ENCODE peak calls at places on chromosomes 3 and 15, in eight cellular contexts. A is colonic mucosa, I is esophagus squamous epithelium, T is ascending aorta, S is psoas muscle, Q is H9, W is cardiac muscle cell, O is breast epithelium. L is an unnamed sample.
A peak's percentile ranks its signal among the peaks of the same experiment; 100 is the strongest.

GRCh38 chr3:17006143-17006839 is 121.5 kb downstream of the PLCL2 start:
- DNase-seq in A (no peak), I (no peak), T (no peak), S (no peak), Q (no peak), W (no peak), O (no peak), L (no peak)

GRCh38 chr3:161475905-161476304 is 20.7 kb upstream of the OTOL1 start:
- DNase-seq in A (no peak), I (no peak), T (no peak), S (no peak), Q (no peak), W (peak; percentile 16), O (no peak), L (no peak)

GRCh38 chr3:7546219-7546618 is 685.3 kb downstream of the GRM7 start:
- DNase-seq in A (no peak), I (no peak), T (no peak), S (no peak), Q (no peak), W (peak; percentile 11), O (no peak), L (no peak)

GRCh38 chr3:39287216-39287858 is 7.5 kb upstream of the CX3CR1 start:
- DNase-seq in A (no peak), I (no peak), T (no peak), S (no peak), Q (no peak), W (no peak), O (no peak), L (no peak)

GRCh38 chr3:31968391-31968926 is 12.6 kb downstream of the OSBPL10 start:
- DNase-seq in A (no peak), I (no peak), T (no peak), S (no peak), Q (no peak), W (no peak), O (no peak), L (no peak)

GRCh38 chr3:181838940-181839914 is 127.5 kb downstream of the SOX2 start:
- DNase-seq in A (no peak), I (no peak), T (no peak), S (no peak), Q (no peak), W (no peak), O (no peak), L (no peak)

GRCh38 chr15:34325368-34325767 is 12.2 kb downstream of the SLC12A6 start:
- DNase-seq in A (no peak), I (no peak), T (no peak), S (no peak), Q (no peak), W (no peak), O (no peak), L (no peak)

GRCh38 chr15:77499087-77499765 is 78.5 kb downstream of the HMG20A start:
- DNase-seq in A (no peak), I (no peak), T (no peak), S (no peak), Q (no peak), W (no peak), O (no peak), L (no peak)

GRCh38 chr3:185558395-185558794 is 6.0 kb upstream of the LIPH start:
- DNase-seq in A (peak; percentile 89), I (no peak), T (no peak), S (no peak), Q (no peak), W (no peak), O (peak; percentile 72), L (peak; percentile 85)

GRCh38 chr3:56154297-56154696 is 314.0 kb downstream of the ERC2 start:
- DNase-seq in A (no peak), I (no peak), T (no peak), S (no peak), Q (no peak), W (no peak), O (no peak), L (no peak)

GRCh38 chr15:70210538-70210937 is 112.8 kb upstream of the TLE3 start:
- DNase-seq in A (no peak), I (no peak), T (no peak), S (no peak), Q (peak; percentile 28), W (no peak), O (no peak), L (no peak)
- TF ChIP-seq CTCF in A (no peak), I (no peak), T (no peak), S (no peak), Q (peak; percentile 47), W (peak; percentile 5), O (no peak), L (no peak)

DNA sequence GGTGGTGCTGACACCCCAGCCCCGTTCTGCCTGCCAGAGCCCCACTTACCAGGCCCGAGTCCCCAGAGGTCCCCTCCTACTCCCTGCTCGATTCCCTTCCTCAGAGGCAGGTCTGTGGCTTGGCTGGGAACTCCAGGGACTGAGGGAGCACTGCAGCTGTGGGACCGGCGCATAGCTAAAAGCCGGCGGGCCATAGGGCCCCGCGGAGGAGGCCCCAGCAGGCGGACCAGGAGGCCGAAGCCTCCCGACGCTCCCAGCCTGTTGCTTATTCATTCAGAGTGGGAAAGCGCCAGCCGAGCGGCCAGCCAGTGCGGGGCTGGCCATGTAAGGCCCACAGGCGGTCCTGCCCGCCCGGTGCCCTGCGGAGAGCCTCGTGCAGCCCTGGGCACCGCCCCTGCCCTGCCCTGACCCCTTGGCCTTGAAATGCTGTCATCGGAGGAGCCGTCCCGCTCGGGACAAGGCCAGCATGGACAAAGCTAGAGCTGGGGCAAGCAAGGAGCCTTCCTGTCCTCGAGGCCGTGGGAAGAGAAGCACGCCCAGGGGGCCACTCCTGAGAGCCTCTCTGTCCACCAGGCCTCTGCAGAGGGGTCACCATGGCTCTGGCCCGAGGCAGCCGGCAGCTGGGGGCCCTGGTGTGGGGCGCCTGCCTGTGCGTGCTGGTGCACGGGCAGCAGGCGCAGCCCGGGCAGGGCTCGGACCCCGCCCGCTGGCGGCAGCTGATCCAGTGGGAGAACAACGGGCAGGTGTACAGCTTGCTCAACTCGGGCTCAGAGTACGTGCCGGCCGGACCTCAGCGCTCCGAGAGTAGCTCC is at the start of gene LOXL1:
- DNase-seq in A (peak; percentile 56), I (no peak), T (peak; percentile 44), S (peak; percentile 80), Q (peak; percentile 80), W (peak; percentile 84), O (peak; percentile 44), L (peak; percentile 72)
- H3K4me1 ChIP-seq in A (no peaks in the 10 kb centered on the region), I (peaks cover 59% of the 10 kb centered on the region), T (peaks cover 64% of the 10 kb centered on the region), S (peaks cover 42% of the 10 kb centered on the region), Q (peaks cover 21% of the 10 kb centered on the region), W (peaks cover 39% of the 10 kb centered on the region), O (peaks cover 34% of the 10 kb centered on the region), L (peaks cover 19% of the 10 kb centered on the region)

GRCh38 chr3:126570103-126570541 is 11.4 kb upstream of the C3orf22 start:
- DNase-seq in A (no peak), I (no peak), T (no peak), S (no peak), Q (peak; percentile 41), W (no peak), O (no peak), L (no peak)

GRCh38 chr3:126569390-126569975 is 10.8 kb upstream of the C3orf22 start:
- DNase-seq in A (no peak), I (no peak), T (no peak), S (no peak), Q (no peak), W (no peak), O (no peak), L (no peak)

GRCh38 chr3:126568776-126569342 is 10.1 kb upstream of the C3orf22 start:
- DNase-seq in A (no peak), I (no peak), T (no peak), S (no peak), Q (peak; percentile 21), W (no peak), O (no peak), L (no peak)

GRCh38 chr3:126571078-126571477 is 12.3 kb upstream of the C3orf22 start:
- DNase-seq in A (no peak), I (no peak), T (no peak), S (no peak), Q (no peak), W (no peak), O (no peak), L (no peak)

DNA sequence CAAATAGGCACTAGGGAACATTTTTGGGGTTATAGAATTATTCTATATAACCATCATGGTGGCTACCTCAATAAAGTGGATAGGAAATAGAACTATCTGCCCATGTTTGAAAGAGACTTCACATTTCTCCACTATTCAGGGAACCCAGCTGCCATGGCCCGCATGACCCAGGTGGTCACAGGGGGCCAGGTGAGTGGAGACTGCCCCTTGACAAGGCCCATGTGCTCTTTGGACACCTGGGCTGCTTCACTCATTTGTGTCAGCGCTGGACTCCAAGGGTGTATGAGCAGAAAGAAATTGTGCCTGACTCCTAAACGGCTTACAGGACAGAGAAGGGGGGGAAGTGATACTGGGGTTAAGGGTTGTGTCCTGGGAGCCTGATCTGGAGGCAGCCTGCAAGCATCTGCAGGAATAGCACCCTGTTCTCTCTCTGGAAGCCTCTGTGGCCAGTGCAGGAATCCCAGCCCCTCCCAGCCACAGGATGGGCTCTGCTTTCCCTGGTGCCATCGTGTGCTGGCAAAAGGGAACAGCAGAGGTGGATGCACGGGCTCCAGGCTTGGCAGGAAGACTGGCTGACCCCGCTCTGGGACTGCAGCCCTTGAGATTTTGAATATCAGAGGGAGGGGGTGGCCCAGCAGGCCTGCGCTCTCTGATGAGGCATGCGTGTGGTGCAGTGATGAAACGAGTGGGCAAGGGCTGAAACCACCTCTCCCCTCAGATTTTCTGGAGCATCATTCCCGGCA is 9.1 kb upstream of the C3orf22 start:
- DNase-seq in A (no peak), I (no peak), T (no peak), S (no peak), Q (peak; percentile 40), W (no peak), O (peak; percentile 11), L (no peak)
- TF ChIP-seq CTCF in A (no peak), I (no peak), T (no peak), S (no peak), Q (peak; percentile 38), W (no peak), O (no peak), L (no peak)

GRCh38 chr3:149019581-149019980 is 28.2 kb downstream of the GYG1 start:
- DNase-seq in A (no peak), I (no peak), T (no peak), S (no peak), Q (no peak), W (no peak), O (no peak), L (no peak)

GRCh38 chr3:149020196-149020838 is 29.0 kb downstream of the GYG1 start:
- DNase-seq in A (no peak), I (no peak), T (no peak), S (peak; percentile 25), Q (no peak), W (no peak), O (no peak), L (no peak)

GRCh38 chr3:149021830-149022229 is 30.5 kb downstream of the GYG1 start:
- DNase-seq in A (no peak), I (no peak), T (no peak), S (no peak), Q (no peak), W (no peak), O (no peak), L (no peak)

GRCh38 chr3:149018247-149018646 is 26.9 kb downstream of the GYG1 start:
- DNase-seq in A (no peak), I (no peak), T (no peak), S (no peak), Q (no peak), W (no peak), O (no peak), L (no peak)

DNA sequence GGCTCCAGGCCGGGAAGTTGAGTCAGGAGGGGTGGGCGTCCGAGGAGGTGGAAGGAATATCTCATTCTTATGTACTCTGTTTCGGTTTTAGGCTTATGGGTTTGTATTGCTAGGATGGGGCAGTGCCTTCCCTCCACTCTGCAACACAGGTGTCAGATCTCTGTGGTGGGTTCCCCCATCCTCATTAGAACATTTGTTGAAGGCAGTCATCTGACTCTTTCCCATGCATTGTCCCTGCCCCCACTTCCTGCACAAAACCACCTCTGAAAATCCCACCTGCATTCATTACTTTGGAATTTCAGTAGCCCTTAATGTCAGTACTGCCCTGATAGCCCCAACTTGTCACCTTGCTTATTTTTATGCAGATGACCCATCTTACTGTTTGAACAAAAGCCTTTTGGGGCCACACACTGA is 29.5 kb downstream of the GYG1 start:
- DNase-seq in A (no peak), I (no peak), T (no peak), S (no peak), Q (no peak), W (no peak), O (no peak), L (no peak)
- H3K4me1 ChIP-seq in A (no peaks in the 10 kb centered on the region), I (no peaks in the 10 kb centered on the region), T (peaks cover 46% of the 10 kb centered on the region), S (peaks cover 65% of the 10 kb centered on the region), Q (peaks cover 14% of the 10 kb centered on the region), W (peaks cover 4% of the 10 kb centered on the region), O (no peaks in the 10 kb centered on the region), L (no peaks in the 10 kb centered on the region)